ENCODE peak calls at places on chromosomes 3 and 15, in seven cellular contexts. B is cardiac muscle cell; P is caudate nucleus; R is PC-3; Y is HEK293T; K is head of caudate nucleus; E is effector CD4-positive, alpha-beta T cell. Z is an unnamed sample.

GRCh38 chr3:188165596-188165995 is 11.6 kb downstream of the LPP start:
- DNase-seq in B (no peak), R (no peak), Y (no peak), E (no peak), P (no peak), K (no peak), Z (no peak)

GRCh38 chr3:142853270-142854163 is 35.4 kb downstream of the PCOLCE2 start:
- DNase-seq in P (no peak), B (no peak), K (no peak), E (no peak), R (peak; percentile 94), Y (no peak), Z (no peak)

GRCh38 chr3:126100688-126101301 is 16.9 kb upstream of the SLC41A3 start:
- DNase-seq in B (no peak), R (no peak), E (no peak), P (no peak), K (no peak), Y (peak; percentile 6), Z (no peak)

GRCh38 chr3:69649120-69649519 is 90.1 kb upstream of the MITF start:
- DNase-seq in Y (no peak), P (no peak), B (no peak), K (no peak), R (peak; percentile 70), E (no peak), Z (no peak)

GRCh38 chr3:53902711-53903110 is 11.1 kb upstream of the SELENOK start:
- DNase-seq in P (no peak), B (no peak), R (no peak), Y (no peak), E (no peak), K (no peak), Z (no peak)

GRCh38 chr3:149151843-149152242 is 22.4 kb downstream of the HPS3 start:
- DNase-seq in B (no peak), Y (peak; percentile 16), K (no peak), R (peak; percentile 28), P (no peak), E (no peak), Z (no peak)

GRCh38 chr15:78955355-78955754 is 10.5 kb upstream of the CTSH start:
- DNase-seq in B (no peak), K (no peak), E (no peak), Y (no peak), R (no peak), P (no peak), Z (no peak)

GRCh38 chr3:40847571-40847992 is 322.8 kb downstream of the ZNF621 start:
- DNase-seq in P (no peak), K (no peak), E (no peak), B (peak; percentile 50), Y (no peak), R (peak; percentile 7), Z (no peak)

GRCh38 chr3:94171954-94172353 is 109.1 kb downstream of the NSUN3 start:
- DNase-seq in B (no peak), P (no peak), E (no peak), Y (no peak), R (no peak), K (no peak), Z (no peak)

GRCh38 chr3:27986204-27986879 is 255.1 kb upstream of the CMC1 start:
- DNase-seq in E (no peak), K (no peak), Y (no peak), P (no peak), R (no peak), B (peak; percentile 17), Z (no peak)

GRCh38 chr3:58434170-58434507 is 507 bp upstream of the PDHB start:
- DNase-seq in K (no peak), E (no peak), P (no peak), Y (no peak), B (no peak), R (no peak), Z (no peak)

GRCh38 chr3:159854500-159855124 is 134.0 kb upstream of the IL12A start:
- DNase-seq in K (no peak), Y (no peak), R (peak; percentile 91), B (peak; percentile 39), E (no peak), P (no peak), Z (no peak)

GRCh38 chr15:72197460-72198409 is at the start of gene GRAMD2A:
- DNase-seq in Y (no peak), R (no peak), B (peak; percentile 57), E (no peak), P (no peak), K (no peak), Z (no peak)

GRCh38 chr3:188223936-188224335 is 70.0 kb downstream of the LPP start:
- DNase-seq in E (no peak), P (no peak), R (no peak), K (no peak), B (no peak), Y (no peak), Z (no peak)

GRCh38 chr3:181457756-181458155 is 254.0 kb upstream of the SOX2 start:
- DNase-seq in B (no peak), E (no peak), R (no peak), Y (no peak), P (no peak), K (no peak), Z (no peak)

Z was measured in activated T-cell treated with anti-CD3 and anti-CD28 coated beads for 24 hours.